ENCODE peak calls at places on chromosomes 7 and 10, in five cellular contexts. One of them, this sample, is unnamed.
A peak's percentile ranks its signal among the peaks of the same experiment; 100 is the strongest.

GRCh38 chr10:7797582-7797981 is 9.6 kb downstream of the ATP5F1C start:
- DNase-seq in cardiac fibroblast: peak; percentile 89
- DNase-seq in GM12865: no peak
- DNase-seq in body of pancreas: no peak
- DNase-seq in colonic mucosa: no peak
- DNase-seq in this sample: peak; percentile 87

GRCh38 chr7:116630932-116631449 is 41.0 kb upstream of the MET start:
- DNase-seq in body of pancreas: peak; percentile 89
- DNase-seq in colonic mucosa: peak; percentile 88
- DNase-seq in GM12865: peak; percentile 67
- DNase-seq in cardiac fibroblast: peak; percentile 76
- DNase-seq in this sample: peak; percentile 28

GRCh38 chr10:75492151-75492550 is 60.7 kb downstream of the LRMDA start:
- DNase-seq in GM12865: no peak
- DNase-seq in colonic mucosa: no peak
- DNase-seq in body of pancreas: no peak
- DNase-seq in cardiac fibroblast: peak; percentile 29
- DNase-seq in this sample: no peak

GRCh38 chr10:34773617-34774261 is 41.4 kb downstream of the PARD3 start:
- DNase-seq in GM12865: no peak
- DNase-seq in cardiac fibroblast: no peak
- DNase-seq in body of pancreas: no peak
- DNase-seq in colonic mucosa: no peak
- DNase-seq in this sample: no peak

GRCh38 chr10:43202224-43202656 is 64.0 kb downstream of the CSGALNACT2 start:
- DNase-seq in colonic mucosa: peak; percentile 44
- DNase-seq in body of pancreas: peak; percentile 25
- DNase-seq in GM12865: peak; percentile 51
- DNase-seq in cardiac fibroblast: no peak
- DNase-seq in this sample: no peak

GRCh38 chr10:113540845-113541553 is 11.9 kb upstream of the HABP2 start:
- DNase-seq in cardiac fibroblast: no peak
- DNase-seq in colonic mucosa: no peak
- DNase-seq in GM12865: no peak
- DNase-seq in body of pancreas: peak; percentile 33
- DNase-seq in this sample: no peak

GRCh38 chr7:54956865-54957264 is 62.0 kb upstream of the EGFR start:
- DNase-seq in cardiac fibroblast: no peak
- DNase-seq in body of pancreas: no peak
- DNase-seq in colonic mucosa: no peak
- DNase-seq in GM12865: no peak
- DNase-seq in this sample: no peak

GRCh38 chr10:8104005-8104404 is 49.5 kb downstream of the GATA3 start:
- DNase-seq in colonic mucosa: no peak
- DNase-seq in GM12865: peak; percentile 12
- DNase-seq in cardiac fibroblast: no peak
- DNase-seq in body of pancreas: no peak
- DNase-seq in this sample: no peak

DNA sequence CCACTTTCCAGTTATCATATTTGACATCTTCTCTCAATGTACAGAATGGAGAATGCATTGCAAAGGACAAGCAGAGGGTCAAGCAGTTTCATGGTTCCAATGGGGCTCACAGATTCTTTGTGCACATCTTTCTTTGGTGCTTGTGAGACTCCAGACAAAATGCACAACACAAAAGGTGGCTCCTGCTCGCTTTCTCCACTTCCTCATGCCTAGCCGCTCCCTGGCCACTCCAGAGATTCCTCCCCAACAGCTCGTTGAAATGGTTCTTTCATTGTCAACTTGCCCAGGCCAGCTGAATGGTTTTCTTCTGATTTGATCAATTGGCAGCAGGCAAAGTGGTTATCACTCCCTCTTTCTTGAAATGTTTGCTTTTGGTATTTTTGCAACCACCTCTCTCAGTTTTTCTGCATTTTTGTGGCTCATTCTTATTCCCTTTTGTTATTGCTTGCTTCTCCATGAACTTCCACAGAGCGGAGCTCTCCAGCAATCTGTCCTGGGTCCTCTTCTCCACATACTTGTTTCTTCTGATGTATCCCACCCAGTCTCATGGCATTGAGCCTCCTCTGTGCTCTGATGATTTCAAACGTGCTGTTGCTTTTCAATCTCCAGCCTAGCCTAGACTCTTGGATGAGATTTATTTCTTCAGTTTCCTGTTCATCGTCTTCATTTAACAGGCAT is 507.8 kb upstream of the MKI67 start:
- DNase-seq in cardiac fibroblast: peak; percentile 28
- DNase-seq in GM12865: no peak
- DNase-seq in body of pancreas: no peak
- DNase-seq in colonic mucosa: no peak
- DNase-seq in this sample: no peak
- TF ChIP-seq CTCF in cardiac fibroblast: no peak
- TF ChIP-seq CTCF in GM12865: no peak
- TF ChIP-seq CTCF in body of pancreas: no peak
- TF ChIP-seq CTCF in colonic mucosa: peak; percentile 35
- TF ChIP-seq CTCF in this sample: no peak

DNA sequence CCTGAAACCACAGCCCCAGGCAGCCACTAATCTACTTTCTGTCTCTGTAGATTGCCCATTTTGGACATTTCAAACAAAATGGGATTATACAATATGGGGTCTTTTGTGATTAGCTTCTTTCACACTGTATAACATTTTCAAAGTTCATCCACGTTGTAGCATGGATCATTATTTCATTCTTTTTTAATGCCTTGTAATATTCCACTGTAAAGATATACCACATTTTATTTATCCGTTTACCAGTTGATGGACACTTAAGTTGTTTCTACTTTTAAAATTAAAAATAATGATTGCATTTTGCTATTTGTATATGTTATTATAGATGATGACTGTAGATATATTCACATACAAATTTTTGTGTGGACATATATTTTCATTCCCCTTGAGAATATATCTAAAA is 60.7 kb downstream of the CUBN start:
- DNase-seq in body of pancreas: no peak
- DNase-seq in cardiac fibroblast: no peak
- DNase-seq in GM12865: no peak
- DNase-seq in colonic mucosa: no peak
- DNase-seq in this sample: no peak
- H3K4me3 ChIP-seq in body of pancreas: no peak overlapping the region
- H3K4me3 ChIP-seq in cardiac fibroblast: no peak overlapping the region
- H3K4me3 ChIP-seq in GM12865: no peak overlapping the region
- H3K4me3 ChIP-seq in colonic mucosa: no peak overlapping the region
- H3K4me3 ChIP-seq in this sample: no peak overlapping the region

DNA sequence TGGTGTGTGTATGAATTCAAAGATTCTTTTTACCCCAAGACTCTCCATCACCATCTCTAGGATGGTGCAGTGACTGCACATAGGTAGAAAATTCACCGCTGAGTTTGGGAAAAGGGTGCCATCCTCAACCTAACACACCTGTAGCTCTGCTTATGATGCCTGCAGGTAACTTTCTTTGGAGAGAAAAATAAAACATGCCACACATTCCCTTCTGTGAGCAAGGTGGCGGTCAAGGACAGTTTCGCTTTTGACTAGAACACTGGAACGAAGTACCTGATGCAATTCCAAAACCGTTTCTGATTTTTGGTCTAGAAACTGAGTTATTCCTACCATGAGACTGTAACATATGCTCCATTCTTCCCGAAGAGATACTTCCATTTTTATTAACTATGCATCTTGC is 205.6 kb downstream of the FGFR2 start:
- DNase-seq in colonic mucosa: no peak
- DNase-seq in GM12865: no peak
- DNase-seq in cardiac fibroblast: no peak
- DNase-seq in body of pancreas: no peak
- DNase-seq in this sample: no peak
- TF ChIP-seq CTCF in colonic mucosa: no peak
- TF ChIP-seq CTCF in GM12865: no peak
- TF ChIP-seq CTCF in cardiac fibroblast: no peak
- TF ChIP-seq CTCF in body of pancreas: peak; percentile 28
- TF ChIP-seq CTCF in this sample: no peak

DNA sequence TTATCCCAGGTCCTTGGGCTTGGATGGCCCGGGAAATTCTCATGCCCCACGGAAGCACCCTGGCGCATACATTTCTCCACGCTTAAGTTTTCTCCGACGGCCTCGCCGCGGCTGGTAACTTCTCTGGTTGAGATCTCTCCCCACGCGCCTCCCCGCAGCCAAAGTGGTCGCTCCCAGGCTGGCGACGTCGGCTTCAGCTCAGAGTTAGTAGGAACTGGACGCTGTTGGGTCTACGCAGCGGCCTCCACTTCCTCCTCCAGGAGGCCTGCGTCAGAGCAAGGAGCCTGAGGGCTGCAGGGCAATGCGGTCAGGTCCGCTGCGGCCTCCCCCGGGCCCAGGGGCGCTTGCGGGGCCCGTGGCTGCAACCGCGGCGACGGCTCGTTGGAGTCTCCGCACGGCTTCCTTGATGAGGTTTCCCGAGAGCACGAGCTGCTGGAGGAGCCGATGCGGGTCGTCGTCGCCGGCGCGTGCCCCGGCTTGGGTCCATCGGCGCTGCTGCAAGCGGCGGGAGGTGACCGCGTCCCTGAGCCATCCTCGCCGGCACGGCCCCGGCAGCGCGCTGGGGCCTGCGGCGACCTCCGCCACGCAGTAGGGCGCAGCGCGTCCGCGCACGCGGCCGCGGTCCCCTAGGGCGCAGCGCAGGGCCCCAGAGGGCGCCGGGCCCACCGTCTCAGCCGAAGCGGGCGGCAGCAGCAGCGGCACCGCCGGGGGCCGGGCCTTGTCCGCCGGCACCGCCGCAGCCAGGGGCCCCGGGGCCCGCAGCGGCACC is 744 bp downstream of the FRAT2 start:
- DNase-seq in colonic mucosa: peak; percentile 55
- DNase-seq in cardiac fibroblast: peak; percentile 52
- DNase-seq in body of pancreas: peak; percentile 54
- DNase-seq in GM12865: peak; percentile 55
- DNase-seq in this sample: no peak
- H3K4me3 ChIP-seq in colonic mucosa: peak overlapping the region; percentile 73
- H3K4me3 ChIP-seq in cardiac fibroblast: peak overlapping the region; percentile 73
- H3K4me3 ChIP-seq in body of pancreas: peak overlapping the region; percentile 67
- H3K4me3 ChIP-seq in GM12865: peak overlapping the region; percentile 75
- H3K4me3 ChIP-seq in this sample: peak overlapping the region; percentile 75

GRCh38 chr7:149764481-149765398 is 8.6 kb downstream of the ZNF467 start:
- DNase-seq in colonic mucosa: no peak
- DNase-seq in GM12865: no peak
- DNase-seq in body of pancreas: no peak
- DNase-seq in cardiac fibroblast: no peak
- DNase-seq in this sample: no peak
- TF ChIP-seq CTCF in colonic mucosa: no peak
- TF ChIP-seq CTCF in GM12865: no peak
- TF ChIP-seq CTCF in body of pancreas: peak; percentile 39
- TF ChIP-seq CTCF in cardiac fibroblast: no peak
- TF ChIP-seq CTCF in this sample: no peak

GRCh38 chr10:13809447-13809846 is 222.7 kb downstream of the PRPF18 start:
- DNase-seq in GM12865: no peak
- DNase-seq in cardiac fibroblast: no peak
- DNase-seq in body of pancreas: no peak
- DNase-seq in colonic mucosa: no peak
- DNase-seq in this sample: no peak
- H3K4me3 ChIP-seq in GM12865: no peak overlapping the region
- H3K4me3 ChIP-seq in cardiac fibroblast: no peak overlapping the region
- H3K4me3 ChIP-seq in body of pancreas: no peak overlapping the region
- H3K4me3 ChIP-seq in colonic mucosa: no peak overlapping the region
- H3K4me3 ChIP-seq in this sample: no peak overlapping the region

GRCh38 chr7:129613016-129613337 is 1.5 kb downstream of the NRF1 start:
- DNase-seq in colonic mucosa: no peak
- DNase-seq in cardiac fibroblast: no peak
- DNase-seq in body of pancreas: no peak
- DNase-seq in GM12865: no peak
- DNase-seq in this sample: no peak

GRCh38 chr7:129609666-129610065 is 1.9 kb upstream of the NRF1 start:
- DNase-seq in GM12865: no peak
- DNase-seq in body of pancreas: no peak
- DNase-seq in cardiac fibroblast: no peak
- DNase-seq in colonic mucosa: no peak
- DNase-seq in this sample: no peak

GRCh38 chr7:129610709-129611245 is 743 bp upstream of the NRF1 start:
- DNase-seq in colonic mucosa: peak; percentile 29
- DNase-seq in body of pancreas: no peak
- DNase-seq in GM12865: peak; percentile 16
- DNase-seq in cardiac fibroblast: no peak
- DNase-seq in this sample: no peak

GRCh38 chr7:129612112-129613015 is 844 bp downstream of the NRF1 start:
- DNase-seq in colonic mucosa: peak; percentile 52
- DNase-seq in body of pancreas: peak; percentile 55
- DNase-seq in cardiac fibroblast: peak; percentile 61
- DNase-seq in GM12865: peak; percentile 60
- DNase-seq in this sample: no peak

DNA sequence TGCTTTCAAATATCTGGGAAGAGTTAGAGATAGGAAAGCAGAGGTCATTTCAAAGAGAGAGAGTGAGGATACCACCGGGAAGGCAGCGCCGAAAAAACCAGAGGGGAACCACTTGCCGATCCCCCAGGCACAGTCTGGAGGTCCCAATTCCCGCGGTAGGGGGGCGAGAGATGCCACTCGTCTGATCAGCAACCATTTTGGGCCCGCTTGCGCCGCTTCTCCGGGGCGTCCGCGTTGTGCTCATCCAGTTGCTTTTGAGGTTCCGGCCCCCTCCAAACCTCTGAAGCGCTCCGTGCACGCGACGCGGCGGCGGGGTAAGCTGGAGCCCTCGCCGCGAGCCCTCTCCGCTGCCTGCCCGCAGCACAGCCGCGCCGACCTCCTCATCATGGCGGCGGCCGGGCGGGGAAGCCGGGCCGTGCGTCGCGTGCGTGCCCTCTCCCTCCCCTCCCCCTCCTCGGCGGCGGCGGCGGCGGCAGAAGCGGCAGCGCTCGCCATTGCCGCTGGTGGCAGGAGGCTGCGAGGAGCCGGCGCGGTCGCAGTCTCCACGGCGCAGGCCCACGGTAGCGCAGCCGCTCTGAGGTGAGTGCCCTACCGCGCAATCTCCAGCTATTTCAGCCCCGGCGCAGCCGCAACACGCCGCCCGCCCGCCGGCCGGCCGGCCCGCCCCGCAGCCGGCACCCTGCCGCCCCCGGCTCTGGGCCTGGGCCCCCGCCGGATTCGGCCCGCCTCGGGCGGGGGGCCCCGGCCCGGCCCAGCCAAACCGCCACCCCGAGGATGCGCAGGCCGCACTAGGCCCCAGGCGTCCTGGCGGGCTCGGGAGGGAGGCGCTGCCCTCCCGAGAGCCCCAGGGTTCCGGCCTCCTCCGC is at the start of gene NRF1:
- DNase-seq in colonic mucosa: peak; percentile 86
- DNase-seq in cardiac fibroblast: peak; percentile 95
- DNase-seq in body of pancreas: peak; percentile 91
- DNase-seq in GM12865: peak; percentile 96
- DNase-seq in this sample: peak; percentile 19
- TF ChIP-seq CTCF in colonic mucosa: no peak
- TF ChIP-seq CTCF in cardiac fibroblast: peak; percentile 6
- TF ChIP-seq CTCF in body of pancreas: peak; percentile 60
- TF ChIP-seq CTCF in GM12865: no peak
- TF ChIP-seq CTCF in this sample: peak; percentile 43

GRCh38 chr10:96577037-96577436 is 9.8 kb downstream of the TM9SF3 start:
- DNase-seq in colonic mucosa: no peak
- DNase-seq in cardiac fibroblast: no peak
- DNase-seq in GM12865: no peak
- DNase-seq in body of pancreas: no peak
- DNase-seq in this sample: no peak

GRCh38 chr10:96579133-96579532 is 7.7 kb downstream of the TM9SF3 start:
- DNase-seq in body of pancreas: no peak
- DNase-seq in colonic mucosa: no peak
- DNase-seq in GM12865: no peak
- DNase-seq in cardiac fibroblast: no peak
- DNase-seq in this sample: no peak

GRCh38 chr10:96578633-96579032 is 8.2 kb downstream of the TM9SF3 start:
- DNase-seq in body of pancreas: peak; percentile 29
- DNase-seq in colonic mucosa: no peak
- DNase-seq in GM12865: no peak
- DNase-seq in cardiac fibroblast: no peak
- DNase-seq in this sample: no peak

GRCh38 chr10:96578022-96578421 is 8.8 kb downstream of the TM9SF3 start:
- DNase-seq in colonic mucosa: no peak
- DNase-seq in cardiac fibroblast: no peak
- DNase-seq in GM12865: no peak
- DNase-seq in body of pancreas: no peak
- DNase-seq in this sample: no peak

GRCh38 chr10:96576277-96576980 is 10.4 kb downstream of the TM9SF3 start:
- DNase-seq in GM12865: peak; percentile 11
- DNase-seq in cardiac fibroblast: no peak
- DNase-seq in colonic mucosa: no peak
- DNase-seq in body of pancreas: no peak
- DNase-seq in this sample: no peak
- H3K4me3 ChIP-seq in GM12865: no peak overlapping the region
- H3K4me3 ChIP-seq in cardiac fibroblast: no peak overlapping the region
- H3K4me3 ChIP-seq in colonic mucosa: no peak overlapping the region
- H3K4me3 ChIP-seq in body of pancreas: no peak overlapping the region
- H3K4me3 ChIP-seq in this sample: no peak overlapping the region